ENCODE peak calls at places on chromosomes 12 and 14, in eight cellular contexts. B is NCI-H1092; N is OCI-LY7; R is immature natural killer cell; Q is CD14-positive monocyte; D is myocyte; W is activated naive CD8-positive, alpha-beta T cell treated with anti-CD3 and anti-CD28 coated beads, Interleukin-2, amount 50 U/mL, for 24 hours; A is activated CD4-positive, alpha-beta T cell treated with anti-CD3 and anti-CD28 coated beads, Interleukin-2, amount 50 U/mL, for 48 hours. T is an unnamed sample.

GRCh38 chr14:87573581-87573980 is 419.4 kb downstream of the GALC start:
- DNase-seq in N (no peak), Q (no peak), D (no peak), R (no peak), B (no peak), A (no peak), W (no peak), T (no peak)

GRCh38 chr12:95473440-95473946 is 459 bp upstream of the METAP2 start:
- DNase-seq in Q (no peak), A (peak), W (peak), R (peak), N (peak), D (peak), B (no peak), T (peak)

GRCh38 chr12:79688376-79689040 is 2.3 kb downstream of the PAWR start:
- DNase-seq in Q (no peak), B (no peak), A (no peak), R (no peak), N (no peak), W (no peak), D (no peak), T (no peak)

GRCh38 chr12:79830425-79830824 is 104.5 kb downstream of the PPP1R12A start:
- DNase-seq in R (no peak), N (no peak), D (no peak), B (no peak), Q (no peak), A (no peak), W (no peak), T (no peak)

GRCh38 chr12:5276327-5276880 is 155.5 kb upstream of the NTF3 start:
- DNase-seq in B (no peak), Q (no peak), A (no peak), R (no peak), D (no peak), W (no peak), N (no peak), T (no peak)

GRCh38 chr12:114655934-114656697 is 27.9 kb downstream of the TBX3 start:
- DNase-seq in Q (no peak), A (no peak), W (no peak), R (no peak), B (no peak), N (no peak), D (no peak), T (no peak)

GRCh38 chr14:40010961-40011360 is 578.7 kb upstream of the FBXO33 start:
- DNase-seq in R (no peak), D (no peak), A (no peak), W (no peak), N (no peak), B (no peak), Q (no peak), T (no peak)

GRCh38 chr12:57330989-57331388 is 80.0 kb upstream of the STAC3 start:
- DNase-seq in W (no peak), A (no peak), Q (no peak), N (no peak), R (no peak), D (no peak), B (no peak), T (no peak)

GRCh38 chr12:12272869-12273268 is 6.0 kb upstream of the LRP6 start:
- DNase-seq in N (no peak), W (no peak), D (no peak), A (no peak), Q (no peak), B (no peak), R (no peak), T (no peak)

GRCh38 chr12:130953783-130954543 is at the start of gene ADGRD1:
- DNase-seq in B (no peak), Q (peak), R (no peak), N (no peak), A (no peak), D (peak), W (no peak), T (no peak)

GRCh38 chr14:99838555-99839193 is 45.5 kb downstream of the EML1 start:
- DNase-seq in Q (no peak), B (no peak), A (no peak), D (no peak), W (no peak), R (no peak), N (no peak), T (peak)

GRCh38 chr14:54003064-54003463 is 46.4 kb upstream of the BMP4 start:
- DNase-seq in W (no peak), N (no peak), B (no peak), Q (no peak), A (no peak), D (peak), R (no peak), T (no peak)

GRCh38 chr12:18165889-18166288 is 75.9 kb upstream of the RERGL start:
- DNase-seq in D (no peak), W (no peak), R (no peak), A (no peak), N (no peak), B (no peak), Q (no peak), T (no peak)

GRCh38 chr14:90308561-90308960 is 23.2 kb downstream of the NRDE2 start:
- DNase-seq in D (no peak), B (no peak), Q (no peak), R (no peak), N (no peak), W (no peak), A (no peak), T (no peak)

GRCh38 chr12:98373019-98373554 is 142.3 kb upstream of the TMPO start:
- DNase-seq in R (no peak), Q (no peak), N (peak), A (no peak), D (peak), B (peak), W (no peak), T (no peak)

GRCh38 chr12:120879102-120879501 is 25.1 kb downstream of the SPPL3 start:
- DNase-seq in R (no peak), B (no peak), D (no peak), Q (no peak), A (no peak), N (no peak), W (no peak), T (no peak)

GRCh38 chr14:30295980-30296379 is 263.0 kb upstream of the G2E3 start:
- DNase-seq in A (no peak), Q (no peak), N (no peak), B (no peak), R (no peak), D (no peak), W (no peak), T (no peak)

GRCh38 chr12:32179011-32179395 is 72.4 kb downstream of the BICD1 start:
- DNase-seq in Q (no peak), D (no peak), R (no peak), A (no peak), W (no peak), B (no peak), N (no peak), T (no peak)

GRCh38 chr14:31449971-31450610 is 7.2 kb downstream of the DTD2 start:
- DNase-seq in D (peak), B (no peak), R (no peak), N (peak), W (no peak), Q (no peak), A (no peak), T (no peak)

GRCh38 chr14:102941419-102942011 is 19.1 kb downstream of the AMN start:
- DNase-seq in R (no peak), W (no peak), A (no peak), B (no peak), N (peak), Q (no peak), D (no peak), T (no peak)

GRCh38 chr12:48366131-48366530 is 15.4 kb upstream of the ZNF641 start:
- DNase-seq in A (no peak), Q (no peak), N (no peak), B (no peak), D (peak), R (no peak), W (no peak), T (no peak)

GRCh38 chr14:68782091-68782981 is 10.5 kb downstream of the ZFP36L1 start:
- DNase-seq in W (no peak), Q (no peak), N (no peak), D (no peak), R (no peak), B (no peak), A (peak), T (no peak)

GRCh38 chr14:54625158-54625557 is 58.2 kb downstream of the SAMD4A start:
- DNase-seq in W (no peak), D (no peak), A (no peak), N (no peak), R (no peak), B (no peak), Q (no peak), T (no peak)

GRCh38 chr12:93722757-93723567 is 45.8 kb downstream of the CRADD start:
- DNase-seq in Q (no peak), R (no peak), W (no peak), B (no peak), D (peak), N (peak), A (no peak), T (no peak)

GRCh38 chr12:47903151-47903611 is 1.6 kb downstream of the VDR start:
- DNase-seq in N (no peak), A (peak), R (no peak), W (peak), D (peak), B (no peak), Q (no peak), T (no peak)

GRCh38 chr14:22721213-22721612 is 45.3 kb upstream of the OXA1L start:
- DNase-seq in R (no peak), N (no peak), D (no peak), A (no peak), B (no peak), Q (no peak), W (no peak), T (no peak)

GRCh38 chr14:77580964-77581505 is 35.4 kb downstream of the SPTLC2 start:
- DNase-seq in D (peak), N (no peak), W (no peak), R (peak), Q (no peak), B (no peak), A (no peak), T (no peak)

GRCh38 chr14:73223049-73223448 is 14.3 kb upstream of the PAPLN start:
- DNase-seq in N (peak), B (no peak), D (no peak), R (no peak), W (no peak), A (no peak), Q (no peak), T (no peak)

GRCh38 chr12:118034429-118035193 is 18.1 kb downstream of the RFC5 start:
- DNase-seq in D (peak), N (no peak), Q (no peak), R (no peak), B (no peak), W (no peak), A (no peak), T (peak)

GRCh38 chr12:82805812-82806497 is 119.2 kb downstream of the TMTC2 start:
- DNase-seq in B (no peak), R (no peak), W (no peak), D (no peak), N (no peak), A (no peak), Q (no peak), T (no peak)

GRCh38 chr14:103126873-103127304 is 3.6 kb downstream of the TNFAIP2 start:
- DNase-seq in R (no peak), W (no peak), D (no peak), A (no peak), B (no peak), N (no peak), Q (no peak), T (no peak)

GRCh38 chr12:59578239-59578638 is 17.6 kb upstream of the SLC16A7 start:
- DNase-seq in N (no peak), A (no peak), B (no peak), W (no peak), Q (no peak), D (no peak), R (no peak), T (no peak)

GRCh38 chr12:96034631-96035282 is 630 bp downstream of the LTA4H start:
- DNase-seq in B (no peak), N (peak), Q (no peak), W (no peak), A (no peak), R (no peak), D (peak), T (peak)

GRCh38 chr12:126432780-126433179 is 1367.5 kb downstream of the AACS start:
- DNase-seq in D (no peak), A (no peak), W (no peak), N (no peak), R (no peak), B (no peak), Q (no peak), T (no peak)

GRCh38 chr12:109467978-109468676 is 9.0 kb downstream of the KCTD10 start:
- DNase-seq in Q (no peak), N (no peak), W (no peak), B (no peak), R (peak), A (no peak), D (no peak), T (no peak)

GRCh38 chr12:75850751-75851462 is 180.7 kb downstream of the PHLDA1 start:
- DNase-seq in B (no peak), D (peak), N (no peak), R (no peak), A (no peak), W (no peak), Q (no peak), T (no peak)

T was measured in SW 1271.